ENCODE peak calls at places on chromosomes 13 and 19, in six cellular contexts. One of them, this sample, is unnamed.

GRCh38 chr13:24183741-24184182 is 23.2 kb downstream of the SPATA13 start:
- DNase-seq in hepatocyte: peak; percentile 58
- DNase-seq in HepG2: peak; percentile 85
- DNase-seq in HCT116: no peak
- DNase-seq in astrocyte: no peak
- DNase-seq in GM23248: no peak
- DNase-seq in this sample: no peak

GRCh38 chr13:43698009-43698408 is 88.8 kb downstream of the ENOX1 start:
- DNase-seq in astrocyte: no peak
- DNase-seq in GM23248: peak; percentile 6
- DNase-seq in HepG2: no peak
- DNase-seq in HCT116: no peak
- DNase-seq in hepatocyte: no peak
- DNase-seq in this sample: no peak

GRCh38 chr13:45216193-45216592 is 15.3 kb upstream of the KCTD4 start:
- DNase-seq in hepatocyte: no peak
- DNase-seq in astrocyte: no peak
- DNase-seq in GM23248: no peak
- DNase-seq in HepG2: no peak
- DNase-seq in HCT116: no peak
- DNase-seq in this sample: no peak

GRCh38 chr13:102726430-102726829 is 31.6 kb upstream of the METTL21C start:
- DNase-seq in hepatocyte: no peak
- DNase-seq in astrocyte: no peak
- DNase-seq in HepG2: peak; percentile 35
- DNase-seq in HCT116: no peak
- DNase-seq in GM23248: no peak
- DNase-seq in this sample: no peak

GRCh38 chr19:10892256-10892655 is 20.9 kb downstream of the CARM1 start:
- DNase-seq in HCT116: no peak
- DNase-seq in hepatocyte: no peak
- DNase-seq in astrocyte: no peak
- DNase-seq in GM23248: no peak
- DNase-seq in HepG2: no peak
- DNase-seq in this sample: no peak

GRCh38 chr19:34555447-34555846 is 73.9 kb downstream of the WTIP start:
- DNase-seq in GM23248: peak; percentile 20
- DNase-seq in HCT116: peak; percentile 24
- DNase-seq in astrocyte: no peak
- DNase-seq in hepatocyte: no peak
- DNase-seq in HepG2: peak; percentile 28
- DNase-seq in this sample: peak; percentile 29

GRCh38 chr19:10173527-10173926 is 21.2 kb downstream of the DNMT1 start:
- DNase-seq in HepG2: no peak
- DNase-seq in hepatocyte: no peak
- DNase-seq in HCT116: no peak
- DNase-seq in GM23248: peak; percentile 58
- DNase-seq in astrocyte: peak; percentile 10
- DNase-seq in this sample: no peak

GRCh38 chr13:83221256-83221655 is 661.0 kb downstream of the SLITRK1 start:
- DNase-seq in GM23248: peak; percentile 5
- DNase-seq in astrocyte: no peak
- DNase-seq in hepatocyte: peak; percentile 8
- DNase-seq in HCT116: no peak
- DNase-seq in HepG2: no peak
- DNase-seq in this sample: no peak

GRCh38 chr13:97043302-97043701 is 49.0 kb upstream of the OXGR1 start:
- DNase-seq in GM23248: peak; percentile 84
- DNase-seq in hepatocyte: no peak
- DNase-seq in HepG2: no peak
- DNase-seq in astrocyte: peak; percentile 58
- DNase-seq in HCT116: no peak
- DNase-seq in this sample: no peak

GRCh38 chr13:50229935-50230334 is 214.7 kb downstream of the KCNRG start:
- DNase-seq in astrocyte: peak; percentile 10
- DNase-seq in GM23248: peak; percentile 13
- DNase-seq in hepatocyte: no peak
- DNase-seq in HepG2: no peak
- DNase-seq in HCT116: no peak
- DNase-seq in this sample: no peak

GRCh38 chr19:6494438-6495036 is 7.6 kb downstream of the TUBB4A start:
- DNase-seq in GM23248: no peak
- DNase-seq in HCT116: no peak
- DNase-seq in astrocyte: no peak
- DNase-seq in HepG2: no peak
- DNase-seq in hepatocyte: no peak
- DNase-seq in this sample: no peak

DNA sequence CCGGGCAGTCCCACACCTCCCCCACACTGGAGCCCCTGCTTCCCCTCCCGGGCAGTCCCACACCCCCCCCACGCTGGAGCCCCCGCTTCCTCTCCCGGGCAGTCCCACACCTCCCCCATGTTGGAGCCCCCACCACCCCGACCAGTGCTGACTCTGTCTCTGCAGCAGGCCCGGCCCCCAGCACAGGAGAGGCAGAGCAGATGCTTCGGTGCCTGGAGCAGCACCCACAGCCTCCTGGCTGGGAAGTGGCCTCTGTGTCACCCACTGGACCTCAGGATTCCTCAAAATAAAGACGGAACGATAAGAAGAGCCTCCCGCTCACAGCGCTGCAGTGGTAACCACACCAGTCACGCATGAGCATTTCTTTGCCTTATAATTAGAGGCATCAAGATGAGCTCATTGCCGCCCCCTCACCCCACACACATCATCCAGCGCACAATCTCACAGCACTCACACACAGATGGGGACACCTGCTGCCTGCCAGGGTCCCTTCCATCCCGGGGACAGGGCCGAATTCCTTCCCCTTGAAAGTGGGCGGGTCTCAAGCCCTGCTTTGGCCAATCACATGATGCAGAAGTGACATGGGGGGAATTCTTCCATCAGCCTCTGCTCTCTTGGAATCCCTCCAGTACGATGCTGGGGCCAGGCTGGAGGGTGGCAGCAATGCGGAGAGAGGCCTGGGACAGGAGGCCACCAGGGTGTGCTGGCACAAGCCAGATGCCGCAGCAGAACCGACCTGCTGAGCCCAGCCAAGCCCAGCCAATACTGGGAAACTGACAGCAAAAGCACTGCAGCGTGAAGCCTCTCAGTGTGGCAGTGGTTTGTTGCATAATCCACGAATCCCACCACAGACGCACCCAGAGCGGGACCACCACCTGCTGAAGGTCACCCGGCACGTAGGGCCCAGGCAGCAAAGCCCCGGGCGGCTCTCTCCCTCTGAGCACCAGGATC is 16.1 kb downstream of the PIP5K1C start:
- DNase-seq in HepG2: no peak
- DNase-seq in astrocyte: peak; percentile 91
- DNase-seq in hepatocyte: no peak
- DNase-seq in HCT116: no peak
- DNase-seq in GM23248: no peak
- DNase-seq in this sample: no peak
- H3K27ac ChIP-seq in HepG2: no peak overlapping the region
- H3K27ac ChIP-seq in astrocyte: peak overlapping the region; percentile 88
- H3K27ac ChIP-seq in hepatocyte: peak overlapping the region; percentile 78
- H3K27ac ChIP-seq in HCT116: no peak overlapping the region
- H3K27ac ChIP-seq in GM23248: no peak overlapping the region
- H3K27ac ChIP-seq in this sample: no peak overlapping the region

GRCh38 chr19:45598267-45599011 is 3.6 kb downstream of the GPR4 start:
- DNase-seq in hepatocyte: no peak
- DNase-seq in GM23248: peak; percentile 46
- DNase-seq in astrocyte: no peak
- DNase-seq in HCT116: no peak
- DNase-seq in HepG2: no peak
- DNase-seq in this sample: no peak
- H2AFZ ChIP-seq in hepatocyte: no peak overlapping the region
- H2AFZ ChIP-seq in GM23248: peak overlapping the region; percentile 84
- H2AFZ ChIP-seq in astrocyte: peak overlapping the region; percentile 51
- H2AFZ ChIP-seq in HCT116: no peak overlapping the region
- H2AFZ ChIP-seq in HepG2: no peak overlapping the region
- H2AFZ ChIP-seq in this sample: no peak overlapping the region

DNA sequence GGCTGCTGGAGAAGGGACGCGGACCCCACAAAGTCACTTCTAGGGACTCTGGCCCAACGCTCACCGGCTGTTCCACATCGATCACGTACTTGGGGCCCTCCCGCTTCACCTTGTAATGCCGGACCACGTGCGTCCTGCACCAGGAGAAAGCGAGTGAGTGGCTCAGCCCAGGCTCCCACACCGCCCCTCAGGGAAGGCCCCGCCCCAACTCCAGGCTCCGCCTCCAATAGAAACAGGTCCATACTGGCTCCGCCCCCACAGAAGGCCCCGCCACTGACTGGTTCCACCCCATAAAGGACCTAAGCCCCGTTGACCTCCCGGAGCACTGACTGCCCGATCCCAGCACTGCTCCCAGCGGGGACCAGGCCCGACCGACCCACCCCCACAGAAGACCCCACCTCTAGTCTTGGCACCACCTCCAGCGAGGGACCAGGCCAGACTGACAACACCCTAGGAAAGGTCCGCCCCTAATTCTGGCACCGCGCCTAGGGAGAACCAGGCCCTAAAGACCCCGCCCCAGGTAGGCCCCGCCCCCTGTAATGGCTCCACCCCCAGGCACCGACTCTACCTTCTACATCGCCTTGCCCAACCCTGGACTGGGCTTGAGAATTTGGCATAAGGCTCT is 11.3 kb downstream of the STAP2 start:
- DNase-seq in HepG2: no peak
- DNase-seq in astrocyte: no peak
- DNase-seq in hepatocyte: peak; percentile 81
- DNase-seq in HCT116: no peak
- DNase-seq in GM23248: peak; percentile 73
- DNase-seq in this sample: peak; percentile 25
- TF ChIP-seq EZH2 in HepG2: no peak
- TF ChIP-seq EZH2 in astrocyte: no peak
- TF ChIP-seq EZH2 in hepatocyte: no peak
- TF ChIP-seq EZH2 in HCT116: no peak
- TF ChIP-seq EZH2 in GM23248: no peak
- TF ChIP-seq EZH2 in this sample: no peak

DNA sequence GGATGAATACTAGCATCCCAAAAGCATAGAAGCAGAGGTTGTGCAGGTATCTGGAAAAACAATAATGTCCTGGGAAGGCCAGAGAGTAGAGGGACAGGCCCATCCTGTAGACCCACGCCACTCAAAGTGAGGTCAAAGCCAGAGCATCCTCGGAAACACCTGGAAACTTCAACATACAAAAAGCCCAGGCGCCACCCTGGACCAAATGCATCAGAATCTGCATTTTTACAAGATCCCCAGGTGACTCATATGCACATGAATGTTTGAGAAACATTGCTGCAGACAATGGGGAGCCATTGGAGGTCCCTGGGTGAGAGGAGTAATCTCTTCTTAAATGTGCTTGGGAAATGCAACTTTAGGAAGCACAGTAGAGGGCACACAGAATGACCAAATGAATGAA is 684.1 kb downstream of the DIAPH3 start:
- DNase-seq in GM23248: no peak
- DNase-seq in HCT116: no peak
- DNase-seq in HepG2: no peak
- DNase-seq in astrocyte: no peak
- DNase-seq in hepatocyte: no peak
- DNase-seq in this sample: no peak
- H3K27ac ChIP-seq in GM23248: no peak overlapping the region
- H3K27ac ChIP-seq in HCT116: no peak overlapping the region
- H3K27ac ChIP-seq in HepG2: no peak overlapping the region
- H3K27ac ChIP-seq in astrocyte: no peak overlapping the region
- H3K27ac ChIP-seq in hepatocyte: no peak overlapping the region
- H3K27ac ChIP-seq in this sample: no peak overlapping the region

GRCh38 chr19:20661150-20661819 is at the start of gene ZNF626:
- DNase-seq in astrocyte: peak; percentile 95
- DNase-seq in HCT116: no peak
- DNase-seq in hepatocyte: peak; percentile 98
- DNase-seq in GM23248: peak; percentile 98
- DNase-seq in HepG2: peak; percentile 93
- DNase-seq in this sample: no peak
- H2AFZ ChIP-seq in astrocyte: peak within 1 kb of the TSS; percentile 98
- H2AFZ ChIP-seq in HCT116: no peak within 1 kb of the TSS
- H2AFZ ChIP-seq in hepatocyte: peak within 1 kb of the TSS; percentile 55
- H2AFZ ChIP-seq in GM23248: peak within 1 kb of the TSS; percentile 93
- H2AFZ ChIP-seq in HepG2: no peak within 1 kb of the TSS
- H2AFZ ChIP-seq in this sample: no peak within 1 kb of the TSS

DNA sequence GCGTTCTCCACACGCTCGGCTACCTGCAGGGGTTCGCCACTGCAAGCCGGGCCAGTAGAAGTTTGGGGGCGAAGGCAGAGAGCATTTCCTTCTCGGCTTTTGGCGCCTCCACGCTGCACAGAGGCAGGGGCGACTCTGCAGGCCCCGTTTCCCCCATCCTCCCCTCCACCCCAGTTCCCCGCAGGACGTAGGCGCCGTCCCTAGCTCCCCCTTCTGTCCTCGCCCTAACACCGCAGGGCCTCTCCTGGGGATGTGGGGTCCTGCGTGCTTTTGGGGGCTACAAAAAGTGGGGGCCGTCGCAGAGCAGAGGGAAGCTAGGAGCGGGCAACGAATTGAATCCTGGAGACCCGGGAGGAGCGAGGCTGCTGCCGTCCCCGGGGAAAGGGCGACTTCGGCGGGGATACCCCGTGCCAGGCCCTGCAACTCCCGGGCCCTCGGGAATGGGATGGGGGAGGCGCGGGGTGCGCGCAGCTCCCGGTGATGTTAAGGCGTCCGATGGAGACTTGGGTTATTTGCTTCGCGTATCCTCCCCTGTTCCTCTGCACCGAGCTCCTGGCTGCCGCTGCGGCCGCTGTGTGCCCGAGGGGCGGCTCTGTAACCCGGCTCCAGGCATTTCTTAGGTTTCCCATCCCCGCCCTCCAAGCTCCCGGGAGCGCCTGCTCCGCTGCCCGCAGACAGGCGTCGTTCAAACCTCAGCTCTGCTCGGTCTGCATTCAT is 255.9 kb upstream of the SOX21 start:
- DNase-seq in HepG2: no peak
- DNase-seq in HCT116: no peak
- DNase-seq in astrocyte: no peak
- DNase-seq in GM23248: peak; percentile 24
- DNase-seq in hepatocyte: peak; percentile 36
- DNase-seq in this sample: no peak
- TF ChIP-seq EZH2 in HepG2: no peak
- TF ChIP-seq EZH2 in HCT116: no peak
- TF ChIP-seq EZH2 in astrocyte: peak; percentile 68
- TF ChIP-seq EZH2 in GM23248: peak; percentile 13
- TF ChIP-seq EZH2 in hepatocyte: no peak
- TF ChIP-seq EZH2 in this sample: no peak